ENCODE peak calls at places on chromosomes 13 and 19, in ten cellular contexts. V, U, A, L, M, J, H, E, P and F are unnamed samples. For H3K9me3, the result is how much of the 10 kb centered on the place peaks cover.

GRCh38 chr19:10625003-10625761 is at the start of gene SLC44A2:
- DNase-seq in J (peak), H (peak), U (peak), A (peak), E (no peak), P (peak), L (peak), M (peak), V (no peak), F (no peak)

GRCh38 chr13:86464193-86464592 is 665.0 kb upstream of the SLITRK6 start:
- DNase-seq in L (no peak), A (no peak), M (peak), U (no peak), P (no peak), E (no peak), V (no peak), J (no peak), H (no peak), F (no peak)

GRCh38 chr19:33443638-33444195 is 70.2 kb downstream of the CEBPG start:
- DNase-seq in V (no peak), P (no peak), H (peak), E (no peak), J (no peak), M (no peak), U (no peak), L (no peak), A (no peak), F (no peak)

GRCh38 chr13:92500192-92500591 is 726.4 kb upstream of the GPC6 start:
- DNase-seq in A (no peak), J (no peak), P (peak), L (no peak), M (no peak), E (no peak), U (no peak), V (no peak), H (no peak), F (no peak)

GRCh38 chr13:27472941-27473340 is 22.6 kb upstream of the MTIF3 start:
- DNase-seq in V (no peak), E (no peak), U (no peak), P (no peak), M (no peak), L (no peak), A (no peak), J (no peak), H (no peak), F (no peak)

GRCh38 chr19:1253514-1254080 is 5.2 kb downstream of the MIDN start:
- DNase-seq in U (no peak), J (no peak), E (no peak), H (no peak), P (no peak), V (no peak), L (no peak), M (no peak), A (no peak), F (no peak)

GRCh38 chr13:27151798-27152599 is 19.6 kb downstream of the USP12 start:
- DNase-seq in U (no peak), P (no peak), L (no peak), H (no peak), E (no peak), M (no peak), J (no peak), A (no peak), V (no peak), F (no peak)

GRCh38 chr13:27043013-27043412 is 128.6 kb downstream of the USP12 start:
- DNase-seq in L (no peak), J (peak), M (peak), V (peak), E (no peak), A (no peak), U (no peak), P (no peak), H (no peak), F (peak)

GRCh38 chr19:11481777-11482383 is 1.0 kb upstream of the ELAVL3 start:
- DNase-seq in A (peak), L (peak), J (peak), H (peak), M (no peak), U (peak), E (peak), P (peak), V (peak), F (peak)

GRCh38 chr13:39037410-39037879 is 444 bp downstream of the PROSER1 start:
- DNase-seq in A (no peak), L (no peak), P (no peak), M (no peak), E (no peak), V (no peak), H (no peak), J (no peak), U (no peak), F (no peak)

GRCh38 chr13:83515267-83515666 is 367.0 kb downstream of the SLITRK1 start:
- DNase-seq in L (no peak), M (no peak), P (no peak), U (no peak), V (no peak), H (no peak), E (no peak), A (no peak), J (no peak), F (no peak)

GRCh38 chr13:98997738-98998641 is 20.1 kb upstream of the DOCK9 start:
- DNase-seq in U (no peak), A (no peak), J (no peak), E (no peak), L (no peak), H (no peak), P (peak), V (no peak), M (peak), F (no peak)

DNA sequence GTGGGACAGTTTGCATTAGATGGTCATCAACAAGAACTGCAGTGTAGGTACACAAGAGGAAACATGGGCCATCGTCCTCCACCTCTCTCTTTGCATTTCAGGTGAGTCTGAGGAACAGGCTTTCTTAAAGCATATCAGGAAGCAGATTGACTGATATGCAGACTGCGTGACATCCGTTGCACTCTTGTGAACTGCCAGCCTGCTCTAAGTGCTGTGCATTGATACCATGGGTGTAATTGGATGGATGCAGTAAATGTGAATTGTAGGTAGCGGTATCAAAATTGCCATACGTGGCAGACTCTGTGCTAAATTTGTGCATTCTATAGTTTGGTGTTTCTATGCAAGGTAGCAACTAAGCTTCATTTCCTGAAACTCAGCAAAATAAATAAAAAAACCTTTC is 1008.3 kb downstream of the EFNB2 start:
- DNase-seq in E (no peak), L (no peak), H (no peak), P (no peak), J (no peak), V (no peak), M (no peak), U (no peak), A (no peak), F (no peak)
- H3K9me3 ChIP-seq in E (under half), L (under half), H (under half), P (under half), J (under half), V (under half), M (under half), U (under half), A (under half), F (under half)

GRCh38 chr13:20124303-20124702 is 36.5 kb downstream of the GJA3 start:
- DNase-seq in P (peak), H (no peak), J (no peak), V (no peak), U (no peak), M (no peak), E (no peak), A (no peak), L (no peak), F (no peak)
- H3K4me3 ChIP-seq in P (no peak), H (no peak), J (no peak), V (no peak), U (no peak), M (no peak), E (no peak), A (no peak), L (no peak), F (no peak)

GRCh38 chr19:44625531-44626066 is 12.2 kb downstream of the IGSF23 start:
- DNase-seq in L (no peak), J (no peak), P (no peak), H (no peak), M (peak), V (no peak), E (no peak), A (no peak), U (no peak), F (no peak)

GRCh38 chr19:44623080-44623479 is 9.7 kb downstream of the IGSF23 start:
- DNase-seq in M (no peak), J (no peak), P (no peak), L (peak), U (no peak), V (no peak), H (no peak), A (no peak), E (no peak), F (no peak)

GRCh38 chr19:44623626-44624025 is 10.3 kb downstream of the IGSF23 start:
- DNase-seq in U (no peak), J (no peak), V (no peak), L (no peak), H (no peak), M (peak), E (no peak), A (no peak), P (no peak), F (no peak)

GRCh38 chr19:44626067-44626624 is 12.8 kb downstream of the IGSF23 start:
- DNase-seq in H (no peak), U (no peak), P (no peak), J (no peak), M (peak), E (no peak), A (no peak), L (no peak), V (no peak), F (no peak)

GRCh38 chr19:44624840-44625354 is 11.5 kb downstream of the IGSF23 start:
- DNase-seq in V (no peak), H (no peak), P (no peak), L (no peak), J (no peak), U (no peak), E (no peak), A (no peak), M (no peak), F (no peak)
- H3K27ac ChIP-seq in V (no peak), H (no peak), P (no peak), L (no peak), J (no peak), U (no peak), E (no peak), A (no peak), M (no peak), F (no peak)

DNA sequence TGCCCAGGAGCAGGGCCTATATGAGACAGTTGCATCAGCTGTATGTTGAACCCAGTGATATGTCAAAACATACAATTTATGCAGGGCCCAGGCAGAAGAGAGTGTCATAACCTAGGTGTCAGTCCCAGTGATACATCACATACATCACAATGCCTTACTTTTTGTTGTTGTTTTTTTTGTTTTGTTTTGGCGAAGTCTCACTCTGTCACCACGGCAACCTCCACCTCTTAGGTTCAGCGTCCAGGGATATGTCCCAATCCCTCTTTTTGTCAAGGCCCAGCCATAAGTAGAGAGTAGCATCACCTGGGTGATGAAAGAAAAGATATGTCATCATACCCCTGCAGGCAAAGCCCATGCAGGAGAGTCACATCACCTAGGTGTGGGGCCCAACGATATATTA is 56.8 kb upstream of the ZNF730 start:
- DNase-seq in H (no peak), A (no peak), E (no peak), L (no peak), P (no peak), V (no peak), J (no peak), U (no peak), M (no peak), F (no peak)
- H3K9me3 ChIP-seq in H (under half), A (under half), E (under half), L (under half), P (under half), V (under half), J (under half), U (under half), M (under half), F (under half)

GRCh38 chr19:51798958-51799310 is 4.0 kb downstream of the FPR3 start:
- DNase-seq in P (no peak), U (no peak), V (no peak), A (no peak), H (peak), E (no peak), L (peak), M (no peak), J (no peak), F (no peak)

GRCh38 chr19:51794865-51795490 is at the start of gene FPR3:
- DNase-seq in U (no peak), M (no peak), H (no peak), E (no peak), L (no peak), J (no peak), P (no peak), A (no peak), V (no peak), F (no peak)

GRCh38 chr19:51798127-51798526 is 3.2 kb downstream of the FPR3 start:
- DNase-seq in V (no peak), A (no peak), E (no peak), P (no peak), L (no peak), H (no peak), U (no peak), M (no peak), J (no peak), F (no peak)

GRCh38 chr19:51793994-51794393 is 963 bp upstream of the FPR3 start:
- DNase-seq in H (no peak), E (no peak), V (no peak), A (no peak), P (no peak), U (no peak), M (no peak), L (no peak), J (no peak), F (no peak)

DNA sequence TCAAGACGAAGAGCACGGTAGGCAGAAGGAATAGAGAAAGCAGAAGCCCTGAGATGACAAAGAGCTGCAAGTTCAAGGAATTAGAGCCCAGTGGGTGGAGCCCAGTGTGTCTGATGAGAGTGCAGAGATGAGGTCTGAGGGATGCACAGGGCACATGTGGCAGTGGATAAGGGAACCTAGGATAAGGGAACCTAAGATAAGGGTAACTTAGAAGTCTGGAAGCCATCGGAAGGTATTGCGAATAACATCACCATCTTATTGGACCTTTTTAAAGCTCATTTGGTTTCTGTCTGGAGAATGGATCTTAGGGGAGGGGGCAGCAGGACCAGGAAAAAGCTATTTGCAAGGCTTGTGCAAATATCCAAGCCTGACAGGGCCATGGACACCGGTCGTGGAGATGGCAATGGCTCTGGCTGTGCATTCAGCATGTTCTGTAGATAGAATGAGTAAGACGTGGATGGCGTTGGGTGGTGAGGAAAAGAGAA is 1.3 kb downstream of the FPR3 start:
- DNase-seq in L (no peak), V (no peak), A (no peak), U (no peak), M (no peak), E (no peak), J (no peak), P (no peak), H (no peak), F (no peak)
- H3K4me3 ChIP-seq in L (peak), V (no peak), A (no peak), U (no peak), M (no peak), E (no peak), J (no peak), P (no peak), H (peak), F (no peak)

DNA sequence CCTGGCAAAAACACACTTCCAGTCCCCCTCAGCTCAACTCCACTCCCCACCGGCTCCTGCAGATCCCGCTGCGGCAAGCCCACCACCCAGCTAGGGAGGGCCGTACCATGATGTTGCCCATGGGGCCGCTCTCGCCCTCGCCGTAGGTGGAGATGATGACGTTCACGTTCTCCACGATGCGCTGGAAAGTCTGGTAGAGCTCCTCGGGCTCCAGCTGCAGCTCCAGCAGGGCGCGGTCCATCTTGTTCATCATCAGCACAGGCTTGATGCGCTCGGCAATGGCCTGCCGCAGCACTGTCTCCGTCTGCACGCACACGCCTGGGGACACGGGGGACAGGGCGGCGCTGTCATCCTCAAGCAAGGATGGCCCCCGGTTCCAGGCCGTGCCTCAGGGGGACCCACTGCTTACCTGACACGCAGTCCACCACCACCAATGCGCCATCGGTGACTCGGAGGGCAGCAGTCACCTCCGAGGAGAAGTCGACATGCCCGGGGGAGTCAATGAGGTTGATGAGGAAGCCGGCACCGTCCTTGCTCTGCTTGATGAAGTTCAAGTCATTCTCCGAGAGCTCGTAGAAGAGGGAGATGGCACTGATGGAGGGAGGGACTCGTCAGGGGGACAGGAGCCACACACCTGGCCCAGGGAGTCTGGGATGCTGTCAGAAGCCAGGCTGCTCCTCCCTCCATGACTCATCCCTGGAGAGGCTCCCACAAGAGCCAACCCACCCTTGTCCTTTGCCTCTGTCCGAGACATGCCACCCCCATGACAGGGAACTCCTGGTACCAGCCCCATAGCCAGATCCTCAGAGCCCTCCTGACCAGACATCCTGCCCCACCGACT is 2.3 kb downstream of the EEF2 start:
- DNase-seq in H (peak), M (no peak), E (no peak), L (peak), V (no peak), J (no peak), P (peak), A (no peak), U (no peak), F (no peak)
- H3K27ac ChIP-seq in H (peak), M (no peak), E (peak), L (peak), V (peak), J (peak), P (no peak), A (peak), U (no peak), F (peak)

DNA sequence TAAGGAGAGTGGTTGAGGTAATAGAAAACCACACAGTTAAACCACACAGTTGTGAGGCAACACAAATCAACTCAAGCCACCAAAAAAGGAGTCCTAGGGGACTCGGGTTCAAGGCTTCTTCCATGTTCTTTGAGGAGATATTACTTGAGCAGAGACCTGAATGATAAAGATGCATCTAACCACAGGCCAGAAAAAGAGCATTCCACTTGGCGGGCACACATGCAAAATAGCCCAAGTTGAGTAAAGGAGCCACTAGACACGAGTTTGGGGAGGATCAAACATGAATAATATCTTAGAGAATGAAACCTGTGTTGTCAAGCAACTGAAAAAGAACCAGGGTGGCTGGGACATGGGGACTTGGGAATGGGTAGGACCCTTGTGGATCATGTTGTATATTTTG is 30.2 kb downstream of the NLRP4 start:
- DNase-seq in M (no peak), L (no peak), H (no peak), E (no peak), J (no peak), A (no peak), U (no peak), V (no peak), P (no peak), F (no peak)
- H3K9me3 ChIP-seq in M (under half), L (under half), H (under half), E (under half), J (under half), A (under half), U (under half), V (under half), P (half or more), F (under half)

GRCh38 chr13:33349996-33350826 is 64.7 kb upstream of the STARD13 start:
- DNase-seq in U (peak), A (peak), E (no peak), M (peak), J (peak), V (no peak), P (peak), H (peak), L (peak), F (no peak)
- H3K4me3 ChIP-seq in U (peak), A (peak), E (no peak), M (peak), J (peak), V (peak), P (peak), H (peak), L (peak), F (no peak)

GRCh38 chr19:44869728-44870470 is 21.2 kb upstream of the TOMM40 start:
- DNase-seq in L (no peak), P (no peak), V (no peak), J (no peak), A (no peak), E (no peak), U (no peak), M (peak), H (peak), F (no peak)
- H3K27ac ChIP-seq in L (peak), P (no peak), V (no peak), J (peak), A (peak), E (no peak), U (peak), M (no peak), H (no peak), F (no peak)

GRCh38 chr19:15836345-15836594 is 20.8 kb upstream of the OR10H1 start:
- DNase-seq in V (no peak), H (no peak), E (no peak), M (no peak), A (peak), U (no peak), L (no peak), P (no peak), J (no peak), F (no peak)
- H3K9me3 ChIP-seq in V (under half), H (under half), E (under half), M (under half), A (under half), U (under half), L (under half), P (under half), J (under half), F (under half)